ENCODE peak calls at places on chromosomes 13 and 19, in four cellular contexts. G, U, F and A are unnamed samples.

GRCh38 chr13:26517931-26518330 is 39.6 kb upstream of the WASF3 start:
- DNase-seq in U (no peak), G (no peak), F (no peak), A (no peak)

GRCh38 chr13:28819748-28820098 is 416 bp upstream of the MTUS2 start:
- DNase-seq in U (peak), F (peak), G (no peak), A (no peak)

GRCh38 chr13:32300920-32301319 is 14.2 kb downstream of the ZAR1L start:
- DNase-seq in G (no peak), F (no peak), U (no peak), A (no peak)

GRCh38 chr13:25345555-25345954 is 26.2 kb upstream of the ATP8A2 start:
- DNase-seq in U (peak), F (no peak), G (no peak), A (no peak)

GRCh38 chr19:35107541-35107939 is 8.1 kb upstream of the FXYD3 start:
- DNase-seq in F (no peak), U (no peak), G (peak), A (no peak)

GRCh38 chr19:56133858-56134654 is 7.0 kb upstream of the ZNF444 start:
- DNase-seq in F (no peak), U (no peak), G (no peak), A (no peak)

GRCh38 chr19:3966051-3967017 is 4.6 kb downstream of the DAPK3 start:
- DNase-seq in G (no peak), F (no peak), U (no peak), A (no peak)

GRCh38 chr13:26707122-26708006 is 53.2 kb downstream of the GPR12 start:
- DNase-seq in F (peak), G (peak), U (peak), A (no peak)

GRCh38 chr19:15635016-15635805 is 5.5 kb upstream of the CYP4F3 start:
- DNase-seq in U (no peak), F (peak), G (no peak), A (no peak)

GRCh38 chr19:29075149-29075548 is 137.8 kb downstream of the UQCRFS1 start:
- DNase-seq in F (no peak), G (no peak), U (no peak), A (no peak)

GRCh38 chr19:46056536-46056935 is 15.7 kb upstream of the IGFL4 start:
- DNase-seq in G (no peak), F (no peak), U (no peak), A (no peak)

GRCh38 chr13:44767257-44767656 is 191.1 kb upstream of the TSC22D1 start:
- DNase-seq in G (no peak), F (no peak), U (no peak), A (no peak)

GRCh38 chr13:23899555-23899954 is 2.3 kb upstream of the C1QTNF9B start:
- DNase-seq in U (peak), G (no peak), F (no peak), A (no peak)

GRCh38 chr13:111946214-111946613 is 120.7 kb upstream of the SOX1 start:
- DNase-seq in U (no peak), F (no peak), G (no peak), A (no peak)

GRCh38 chr13:44064376-44064775 is 184.7 kb downstream of the LACC1 start:
- DNase-seq in F (no peak), G (no peak), U (no peak), A (no peak)

GRCh38 chr13:74575729-74576125 is 441.5 kb upstream of the KLF12 start:
- DNase-seq in F (no peak), U (peak), G (no peak), A (no peak)

GRCh38 chr13:19967619-19968018 is 9.1 kb downstream of the ZMYM2 start:
- DNase-seq in F (peak), G (no peak), U (no peak), A (no peak)

GRCh38 chr13:30841161-30841560 is 64.9 kb upstream of the MEDAG start:
- DNase-seq in F (no peak), U (no peak), G (no peak), A (no peak)

GRCh38 chr19:48196933-48197665 is 26.6 kb downstream of the ZSWIM9 start:
- DNase-seq in F (peak), G (no peak), U (peak), A (no peak)
- TF ChIP-seq POLR2AphosphoS5 in F (no peak), G (no peak), U (no peak), A (no peak)

GRCh38 chr19:2511991-2512390 is 36.1 kb downstream of the GADD45B start:
- DNase-seq in F (no peak), U (no peak), G (no peak), A (no peak)

GRCh38 chr19:2512523-2513431 is 36.9 kb downstream of the GADD45B start:
- DNase-seq in F (no peak), U (peak), G (no peak), A (no peak)

GRCh38 chr19:2514981-2515518 is 39.1 kb downstream of the GADD45B start:
- DNase-seq in G (no peak), U (no peak), F (no peak), A (no peak)

GRCh38 chr19:2509096-2509495 is 33.2 kb downstream of the GADD45B start:
- DNase-seq in F (no peak), G (no peak), U (no peak), A (no peak)

DNA sequence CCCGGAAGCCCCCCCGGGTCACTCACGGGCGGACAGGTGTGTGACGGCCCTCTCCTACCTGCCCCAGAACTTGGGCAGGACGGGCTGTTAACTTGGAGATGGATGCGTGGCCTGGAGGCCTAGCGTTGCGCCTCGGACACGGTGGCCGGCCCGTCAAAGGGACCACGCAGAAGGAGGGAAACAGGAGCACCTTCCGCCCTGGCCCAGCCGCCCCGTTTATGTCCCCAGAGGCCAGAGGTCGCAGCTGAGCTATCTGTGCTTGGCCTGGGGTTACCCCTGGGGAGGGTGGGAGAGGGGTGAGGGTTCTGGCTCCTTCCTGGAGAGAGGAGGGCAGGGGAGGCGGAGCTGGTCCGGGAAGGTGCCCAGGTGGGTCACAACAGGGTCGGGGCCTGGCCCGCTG is 35.6 kb downstream of the GADD45B start:
- DNase-seq in G (no peak), U (no peak), F (no peak), A (no peak)
- TF ChIP-seq CTCF in G (no peak), U (no peak), F (no peak), A (no peak)

DNA sequence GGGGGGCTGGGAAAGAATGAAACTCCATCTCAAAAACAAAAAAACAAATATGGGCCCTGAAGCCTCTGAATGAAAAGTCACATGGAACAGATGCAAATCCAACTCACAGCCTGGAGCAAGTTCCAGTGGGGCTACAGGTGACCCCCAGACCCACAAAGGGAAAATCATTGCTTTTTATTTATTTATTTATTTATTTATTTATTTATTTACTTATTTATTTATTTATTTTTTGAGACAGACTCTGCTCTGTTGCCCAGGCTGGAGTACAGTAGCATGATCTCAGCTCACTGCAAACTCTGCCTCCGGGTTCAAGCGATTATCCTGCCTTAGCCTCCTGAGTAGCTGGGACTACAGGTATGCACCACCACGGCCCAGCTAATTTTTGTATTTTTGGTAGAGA is 13.3 kb upstream of the CCL25 start:
- DNase-seq in U (no peak), G (no peak), F (no peak), A (no peak)
- TF ChIP-seq REST in U (no peak), G (no peak), F (no peak), A (no peak)

DNA sequence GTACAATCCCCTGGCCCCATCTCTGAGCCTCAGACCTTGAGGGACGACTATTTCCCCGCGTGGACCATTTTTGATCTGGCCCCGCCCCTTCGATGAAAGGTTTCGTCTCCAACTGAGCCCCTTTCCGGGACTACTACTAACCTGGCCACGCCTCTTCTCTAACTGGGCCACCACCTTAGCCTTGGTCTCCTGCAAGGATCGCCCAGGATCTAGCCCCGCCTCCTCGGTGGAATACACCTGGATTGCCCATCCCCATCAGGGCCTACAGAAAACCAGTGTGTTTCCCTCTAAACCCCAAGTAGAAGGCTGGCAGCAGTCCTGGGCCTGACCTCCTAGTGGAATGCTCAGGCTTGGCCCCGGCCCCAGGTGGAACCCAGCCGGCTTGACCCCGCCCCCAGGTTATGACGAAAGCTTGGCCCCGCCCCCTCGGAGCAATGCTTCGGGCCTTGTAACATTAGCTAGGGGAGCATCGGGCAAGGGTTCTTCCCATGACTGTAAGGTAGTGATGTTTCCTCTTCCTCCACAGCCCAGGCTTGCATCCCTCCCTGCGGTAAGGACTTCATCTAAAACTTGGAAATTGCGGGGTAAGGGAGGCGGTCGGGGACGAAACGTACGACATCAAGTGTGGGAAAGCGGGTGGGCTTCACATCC is 9.1 kb downstream of the SPACA6 start:
- DNase-seq in G (no peak), U (peak), F (no peak), A (no peak)
- TF ChIP-seq POLR2AphosphoS5 in G (no peak), U (peak), F (no peak), A (no peak)

GRCh38 chr13:98598043-98598442 is 21.1 kb upstream of the STK24 start:
- DNase-seq in G (no peak), U (peak), F (no peak), A (no peak)
- TF ChIP-seq CTCF in G (peak), U (peak), F (no peak), A (peak)